ENCODE peak calls at places on chromosomes 6 and 20, in six cellular contexts. One of them, this sample, is unnamed.

GRCh38 chr6:128806274-128806673 is 76.7 kb upstream of the LAMA2 start:
- DNase-seq in WTC11: no peak
- DNase-seq in mucosa of descending colon: no peak
- DNase-seq in heart right ventricle: no peak
- DNase-seq in SK-N-SH: no peak
- DNase-seq in GM13977: no peak
- DNase-seq in this sample: no peak

GRCh38 chr6:109393882-109394281 is 11.6 kb upstream of the CD164 start:
- DNase-seq in WTC11: no peak
- DNase-seq in mucosa of descending colon: no peak
- DNase-seq in heart right ventricle: no peak
- DNase-seq in SK-N-SH: no peak
- DNase-seq in GM13977: no peak
- DNase-seq in this sample: no peak

GRCh38 chr6:26105842-26106241 is 18.6 kb downstream of the HFE start:
- DNase-seq in WTC11: no peak
- DNase-seq in mucosa of descending colon: no peak
- DNase-seq in heart right ventricle: no peak
- DNase-seq in SK-N-SH: no peak
- DNase-seq in GM13977: no peak
- DNase-seq in this sample: no peak

GRCh38 chr6:168255283-168255881 is 64.2 kb downstream of the DACT2 start:
- DNase-seq in WTC11: no peak
- DNase-seq in mucosa of descending colon: no peak
- DNase-seq in heart right ventricle: no peak
- DNase-seq in SK-N-SH: no peak
- DNase-seq in GM13977: no peak
- DNase-seq in this sample: no peak

GRCh38 chr6:133705071-133705470 is 183.8 kb upstream of the TCF21 start:
- DNase-seq in WTC11: no peak
- DNase-seq in mucosa of descending colon: no peak
- DNase-seq in heart right ventricle: no peak
- DNase-seq in SK-N-SH: no peak
- DNase-seq in GM13977: no peak
- DNase-seq in this sample: no peak

GRCh38 chr20:31566658-31567379 is 38.3 kb upstream of the ID1 start:
- DNase-seq in WTC11: peak
- DNase-seq in mucosa of descending colon: peak
- DNase-seq in heart right ventricle: no peak
- DNase-seq in SK-N-SH: no peak
- DNase-seq in GM13977: no peak
- DNase-seq in this sample: no peak

GRCh38 chr6:111238464-111239119 is 151.3 kb downstream of the SLC16A10 start:
- DNase-seq in WTC11: no peak
- DNase-seq in mucosa of descending colon: no peak
- DNase-seq in heart right ventricle: no peak
- DNase-seq in SK-N-SH: no peak
- DNase-seq in GM13977: no peak
- DNase-seq in this sample: no peak

GRCh38 chr6:128822271-128822670 is 60.7 kb upstream of the LAMA2 start:
- DNase-seq in WTC11: no peak
- DNase-seq in mucosa of descending colon: no peak
- DNase-seq in heart right ventricle: peak
- DNase-seq in SK-N-SH: no peak
- DNase-seq in GM13977: no peak
- DNase-seq in this sample: no peak

GRCh38 chr20:58219342-58219700 is 9.1 kb downstream of the ANKRD60 start:
- DNase-seq in WTC11: no peak
- DNase-seq in mucosa of descending colon: no peak
- DNase-seq in heart right ventricle: no peak
- DNase-seq in SK-N-SH: no peak
- DNase-seq in GM13977: no peak
- DNase-seq in this sample: no peak

GRCh38 chr6:155936551-155936950 is 480.9 kb upstream of the NOX3 start:
- DNase-seq in WTC11: no peak
- DNase-seq in mucosa of descending colon: no peak
- DNase-seq in heart right ventricle: no peak
- DNase-seq in SK-N-SH: no peak
- DNase-seq in GM13977: no peak
- DNase-seq in this sample: no peak

GRCh38 chr20:17985388-17986018 is 16.7 kb downstream of the MGME1 start:
- DNase-seq in WTC11: no peak
- DNase-seq in mucosa of descending colon: no peak
- DNase-seq in heart right ventricle: no peak
- DNase-seq in SK-N-SH: no peak
- DNase-seq in GM13977: no peak
- DNase-seq in this sample: no peak

GRCh38 chr6:106458021-106458986 is 97.8 kb downstream of the CRYBG1 start:
- DNase-seq in WTC11: no peak
- DNase-seq in mucosa of descending colon: no peak
- DNase-seq in heart right ventricle: no peak
- DNase-seq in SK-N-SH: no peak
- DNase-seq in GM13977: no peak
- DNase-seq in this sample: no peak

GRCh38 chr6:94736231-94736630 is 841.1 kb upstream of the MANEA start:
- DNase-seq in WTC11: no peak
- DNase-seq in mucosa of descending colon: no peak
- DNase-seq in heart right ventricle: no peak
- DNase-seq in SK-N-SH: no peak
- DNase-seq in GM13977: no peak
- DNase-seq in this sample: no peak

GRCh38 chr20:31670371-31671228 is 32.9 kb downstream of the COX4I2 start:
- DNase-seq in WTC11: no peak
- DNase-seq in mucosa of descending colon: peak
- DNase-seq in heart right ventricle: peak
- DNase-seq in SK-N-SH: no peak
- DNase-seq in GM13977: no peak
- DNase-seq in this sample: no peak

GRCh38 chr6:161336479-161336878 is 62.6 kb upstream of the AGPAT4 start:
- DNase-seq in WTC11: no peak
- DNase-seq in mucosa of descending colon: no peak
- DNase-seq in heart right ventricle: no peak
- DNase-seq in SK-N-SH: no peak
- DNase-seq in GM13977: no peak
- DNase-seq in this sample: no peak

GRCh38 chr6:10194816-10195639 is 219.8 kb downstream of the TFAP2A start:
- DNase-seq in WTC11: no peak
- DNase-seq in mucosa of descending colon: no peak
- DNase-seq in heart right ventricle: no peak
- DNase-seq in SK-N-SH: no peak
- DNase-seq in GM13977: no peak
- DNase-seq in this sample: no peak

GRCh38 chr20:3652217-3652616 is 11.0 kb downstream of the GFRA4 start:
- DNase-seq in WTC11: no peak
- DNase-seq in mucosa of descending colon: no peak
- DNase-seq in heart right ventricle: no peak
- DNase-seq in SK-N-SH: no peak
- DNase-seq in GM13977: no peak
- DNase-seq in this sample: no peak

GRCh38 chr20:15616626-15617025 is 956.6 kb downstream of the KIF16B start:
- DNase-seq in WTC11: no peak
- DNase-seq in mucosa of descending colon: no peak
- DNase-seq in heart right ventricle: no peak
- DNase-seq in SK-N-SH: no peak
- DNase-seq in GM13977: no peak
- DNase-seq in this sample: no peak

GRCh38 chr6:24910331-24910849 is 25.4 kb downstream of the RIPOR2 start:
- DNase-seq in WTC11: peak
- DNase-seq in mucosa of descending colon: no peak
- DNase-seq in heart right ventricle: peak
- DNase-seq in SK-N-SH: peak
- DNase-seq in GM13977: peak
- DNase-seq in this sample: peak
- TF ChIP-seq CTCF in WTC11: no peak
- TF ChIP-seq CTCF in mucosa of descending colon: no peak
- TF ChIP-seq CTCF in heart right ventricle: no peak
- TF ChIP-seq CTCF in SK-N-SH: peak
- TF ChIP-seq CTCF in GM13977: peak
- TF ChIP-seq CTCF in this sample: no peak

GRCh38 chr6:88895911-88896310 is 67.5 kb downstream of the RNGTT start:
- DNase-seq in WTC11: no peak
- DNase-seq in mucosa of descending colon: no peak
- DNase-seq in heart right ventricle: no peak
- DNase-seq in SK-N-SH: no peak
- DNase-seq in GM13977: no peak
- DNase-seq in this sample: no peak

DNA sequence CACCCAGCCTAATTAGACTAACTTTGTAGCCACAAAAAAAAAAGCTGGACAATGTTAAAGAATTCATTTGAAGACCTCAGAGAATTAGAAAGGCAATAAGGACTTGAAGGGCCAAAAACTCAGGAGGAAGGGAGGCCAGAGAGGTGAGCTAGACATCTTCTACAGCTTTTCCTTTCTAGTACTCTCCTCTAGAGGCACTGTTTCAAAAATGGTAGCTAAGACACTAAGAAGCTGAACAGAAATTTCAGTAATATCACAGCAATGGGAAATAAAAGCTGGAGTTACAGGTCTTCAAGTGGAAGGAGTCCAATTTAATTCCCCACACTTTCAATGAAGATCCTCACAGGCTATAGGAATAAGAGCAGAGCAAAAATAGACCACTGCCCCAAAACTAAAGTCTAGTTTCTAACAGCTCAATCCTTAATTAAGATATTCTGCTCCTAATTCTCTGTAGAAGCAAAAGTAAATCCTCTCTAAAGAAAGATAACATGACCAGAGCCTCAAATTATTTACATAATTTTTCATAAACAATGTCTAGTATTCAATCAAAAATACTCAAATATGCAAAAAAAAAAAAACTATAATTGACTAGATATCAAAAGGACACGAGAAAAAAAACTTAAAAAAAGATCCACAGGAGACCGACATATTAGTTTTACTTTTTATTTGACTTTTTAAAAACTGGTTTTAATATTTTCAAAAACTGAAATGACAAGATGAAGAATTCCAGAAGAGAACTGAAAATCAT is 63.7 kb downstream of the RNGTT start:
- DNase-seq in WTC11: no peak
- DNase-seq in mucosa of descending colon: no peak
- DNase-seq in heart right ventricle: no peak
- DNase-seq in SK-N-SH: no peak
- DNase-seq in GM13977: no peak
- DNase-seq in this sample: no peak
- TF ChIP-seq CTCF in WTC11: peak
- TF ChIP-seq CTCF in mucosa of descending colon: no peak
- TF ChIP-seq CTCF in heart right ventricle: no peak
- TF ChIP-seq CTCF in SK-N-SH: peak
- TF ChIP-seq CTCF in GM13977: no peak
- TF ChIP-seq CTCF in this sample: peak

GRCh38 chr20:63664861-63665594 is 6.9 kb downstream of the RTEL1 start:
- DNase-seq in WTC11: peak
- DNase-seq in mucosa of descending colon: no peak
- DNase-seq in heart right ventricle: no peak
- DNase-seq in SK-N-SH: peak
- DNase-seq in GM13977: no peak
- DNase-seq in this sample: no peak
- TF ChIP-seq CTCF in WTC11: no peak
- TF ChIP-seq CTCF in mucosa of descending colon: no peak
- TF ChIP-seq CTCF in heart right ventricle: no peak
- TF ChIP-seq CTCF in SK-N-SH: no peak
- TF ChIP-seq CTCF in GM13977: no peak
- TF ChIP-seq CTCF in this sample: no peak

DNA sequence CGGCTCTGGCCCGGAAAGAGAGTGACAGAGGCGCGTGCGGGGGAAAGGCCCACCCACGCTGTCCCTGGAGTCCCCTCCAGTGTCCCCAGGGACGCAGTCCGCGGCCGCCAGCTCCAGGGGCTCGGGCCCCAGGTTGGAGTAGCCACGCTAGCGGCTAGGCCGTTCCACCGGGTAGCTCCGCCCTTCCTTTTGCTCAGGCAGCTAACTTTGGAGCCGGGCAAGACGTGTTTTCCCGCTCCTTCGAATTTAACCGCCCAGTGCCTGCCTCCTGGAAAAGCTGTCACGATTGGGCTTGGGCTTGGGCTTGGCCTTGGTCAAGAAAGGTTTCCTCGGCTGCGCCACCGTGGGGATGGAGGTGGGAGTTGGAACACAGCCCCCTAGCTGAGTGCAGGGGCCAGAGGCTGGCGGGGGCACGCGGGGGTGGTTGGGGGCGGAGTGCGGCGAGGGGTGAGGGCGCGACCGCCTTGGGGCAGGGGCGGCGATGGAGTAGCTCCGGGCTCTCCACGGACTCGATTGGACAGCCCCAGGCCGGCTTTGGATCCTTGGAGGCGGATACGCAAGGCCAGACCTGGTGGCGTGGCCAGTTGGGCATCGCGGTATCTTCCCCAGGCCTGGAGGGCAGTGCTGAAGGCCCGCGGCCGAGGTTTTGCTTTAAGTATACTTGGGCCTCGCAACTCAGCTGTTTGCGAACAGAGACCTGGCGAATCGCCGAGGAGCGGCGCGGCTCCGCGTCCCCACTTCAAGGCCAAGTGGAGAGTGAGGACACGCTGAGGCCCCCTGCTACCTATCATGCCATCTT is 4.5 kb downstream of the LINC00237 start:
- DNase-seq in WTC11: peak
- DNase-seq in mucosa of descending colon: peak
- DNase-seq in heart right ventricle: no peak
- DNase-seq in SK-N-SH: peak
- DNase-seq in GM13977: peak
- DNase-seq in this sample: peak
- TF ChIP-seq CTCF in WTC11: no peak
- TF ChIP-seq CTCF in mucosa of descending colon: no peak
- TF ChIP-seq CTCF in heart right ventricle: no peak
- TF ChIP-seq CTCF in SK-N-SH: no peak
- TF ChIP-seq CTCF in GM13977: peak
- TF ChIP-seq CTCF in this sample: no peak

DNA sequence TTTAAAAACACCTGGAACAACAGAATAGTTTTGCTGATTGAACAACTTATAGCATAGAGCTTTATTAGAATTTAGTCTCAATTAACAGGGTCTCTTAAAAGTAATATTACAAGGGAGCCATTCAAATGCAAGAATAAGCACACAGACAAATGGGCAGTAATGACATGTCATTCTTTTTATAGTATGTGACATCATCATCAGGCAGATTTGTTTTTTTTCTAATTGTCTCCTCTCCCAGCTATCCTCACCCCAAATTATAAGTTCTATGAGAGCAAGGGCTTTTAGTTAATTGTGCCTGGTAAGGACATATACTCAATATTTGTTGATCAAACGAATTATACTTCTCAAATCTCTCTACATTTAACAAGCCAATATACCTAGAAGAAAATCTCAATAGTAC is 11.0 kb downstream of the PGM3 start:
- DNase-seq in WTC11: no peak
- DNase-seq in mucosa of descending colon: no peak
- DNase-seq in heart right ventricle: no peak
- DNase-seq in SK-N-SH: no peak
- DNase-seq in GM13977: no peak
- DNase-seq in this sample: no peak
- TF ChIP-seq CTCF in WTC11: no peak
- TF ChIP-seq CTCF in mucosa of descending colon: no peak
- TF ChIP-seq CTCF in heart right ventricle: no peak
- TF ChIP-seq CTCF in SK-N-SH: no peak
- TF ChIP-seq CTCF in GM13977: no peak
- TF ChIP-seq CTCF in this sample: no peak

DNA sequence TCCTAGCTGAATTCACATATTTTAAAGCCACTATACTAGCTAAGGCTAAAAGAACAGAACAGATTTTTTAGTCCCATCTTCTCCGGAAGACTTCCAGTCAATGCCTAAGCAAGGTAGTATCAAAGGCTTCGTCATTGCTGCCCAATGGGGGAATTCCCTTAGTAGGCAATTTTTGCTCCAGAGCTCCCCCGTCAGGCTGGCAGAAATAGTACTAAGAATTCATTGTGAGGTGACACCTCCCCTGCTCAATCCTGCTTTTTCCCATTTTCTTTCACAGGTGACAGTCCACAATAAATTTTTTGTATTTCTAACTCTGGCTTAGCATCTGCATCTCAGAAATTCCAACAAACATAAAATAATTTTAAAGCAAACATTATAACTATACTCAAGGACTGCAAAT is 52.8 kb upstream of the SRSF6 start:
- DNase-seq in WTC11: peak
- DNase-seq in mucosa of descending colon: no peak
- DNase-seq in heart right ventricle: no peak
- DNase-seq in SK-N-SH: no peak
- DNase-seq in GM13977: no peak
- DNase-seq in this sample: no peak
- TF ChIP-seq CTCF in WTC11: peak
- TF ChIP-seq CTCF in mucosa of descending colon: no peak
- TF ChIP-seq CTCF in heart right ventricle: no peak
- TF ChIP-seq CTCF in SK-N-SH: no peak
- TF ChIP-seq CTCF in GM13977: peak
- TF ChIP-seq CTCF in this sample: peak

This sample was measured in glutamatergic neuron.